ENCODE peak calls at places on chromosome 13, in nine cellular contexts. H, A, N, U, S, I, L, R and G are unnamed samples.

GRCh38 chr13:44197791-44198770 is 175.5 kb upstream of the SERP2 start:
- DNase-seq in R (no peak), N (no peak), S (no peak), U (no peak), A (no peak), L (peak), H (no peak), I (no peak), G (no peak)

GRCh38 chr13:97544041-97544765 is 110.2 kb downstream of the RAP2A start:
- DNase-seq in R (no peak), I (no peak), N (no peak), A (peak), S (no peak), H (no peak), L (peak), U (peak), G (no peak)

GRCh38 chr13:107203146-107203847 is 635.4 kb upstream of the ARGLU1 start:
- DNase-seq in H (no peak), I (peak), A (no peak), U (peak), R (peak), S (no peak), L (peak), N (no peak), G (peak)

GRCh38 chr13:26964278-26965057 is 203.9 kb upstream of the GPR12 start:
- DNase-seq in L (peak), N (no peak), I (peak), U (no peak), H (no peak), A (no peak), S (peak), R (no peak), G (no peak)

GRCh38 chr13:35865341-35866240 is 265.6 kb downstream of the DCLK1 start:
- DNase-seq in H (no peak), U (no peak), L (no peak), S (no peak), A (no peak), I (no peak), R (no peak), N (no peak), G (no peak)

GRCh38 chr13:79782541-79783216 is 301.7 kb downstream of the NDFIP2 start:
- DNase-seq in N (no peak), L (peak), I (no peak), H (no peak), S (peak), R (peak), U (peak), A (peak), G (no peak)

GRCh38 chr13:40629678-40630384 is 36.6 kb downstream of the FOXO1 start:
- DNase-seq in H (no peak), N (no peak), I (peak), R (no peak), S (no peak), L (no peak), A (no peak), U (no peak), G (no peak)

GRCh38 chr13:37148501-37148900 is 43.0 kb upstream of the CSNK1A1L start:
- DNase-seq in A (no peak), U (no peak), S (no peak), I (no peak), H (no peak), N (no peak), L (no peak), R (peak), G (no peak)

GRCh38 chr13:64538711-64539110 is 2691.4 kb downstream of the PCDH9 start:
- DNase-seq in S (no peak), A (no peak), U (no peak), N (no peak), H (no peak), I (no peak), R (no peak), L (no peak), G (peak)

GRCh38 chr13:113667771-113668490 is 912 bp downstream of the GRK1 start:
- DNase-seq in U (no peak), I (no peak), H (no peak), R (no peak), A (no peak), L (no peak), N (no peak), S (peak), G (no peak)

GRCh38 chr13:95083758-95084157 is 217.5 kb downstream of the ABCC4 start:
- DNase-seq in S (no peak), U (peak), N (peak), I (no peak), L (peak), R (no peak), A (peak), H (no peak), G (peak)

GRCh38 chr13:67619346-67619745 is 389.2 kb upstream of the PCDH9 start:
- DNase-seq in L (peak), N (no peak), I (no peak), U (no peak), R (no peak), H (no peak), S (no peak), A (peak), G (no peak)

GRCh38 chr13:105587786-105588185 is 947.7 kb downstream of the EFNB2 start:
- DNase-seq in I (no peak), L (peak), S (no peak), U (no peak), H (no peak), N (no peak), A (no peak), R (no peak), G (no peak)

GRCh38 chr13:109647046-109647445 is 139.3 kb downstream of the IRS2 start:
- DNase-seq in L (peak), A (no peak), H (no peak), I (no peak), S (no peak), U (peak), N (no peak), R (no peak), G (no peak)

GRCh38 chr13:97026759-97027555 is 32.7 kb upstream of the OXGR1 start:
- DNase-seq in A (no peak), S (no peak), H (no peak), L (no peak), I (no peak), R (no peak), N (no peak), U (no peak), G (no peak)

GRCh38 chr13:113404723-113405471 is 41.0 kb upstream of the GRTP1 start:
- DNase-seq in R (no peak), A (no peak), U (no peak), L (no peak), H (no peak), S (no peak), I (no peak), N (no peak), G (no peak)

GRCh38 chr13:113166681-113167080 is 8.2 kb downstream of the PROZ start:
- DNase-seq in R (no peak), A (no peak), H (no peak), S (no peak), L (no peak), N (no peak), U (no peak), I (no peak), G (no peak)

GRCh38 chr13:20441879-20442278 is 83.8 kb downstream of the CRYL1 start:
- DNase-seq in R (no peak), N (no peak), A (peak), U (no peak), I (no peak), H (no peak), S (no peak), L (no peak), G (no peak)

GRCh38 chr13:41487222-41487621 is 29.9 kb downstream of the RGCC start:
- DNase-seq in U (no peak), N (no peak), L (no peak), H (no peak), A (no peak), S (no peak), R (no peak), I (no peak), G (no peak)

GRCh38 chr13:65309906-65310305 is 1920.2 kb downstream of the PCDH9 start:
- DNase-seq in U (no peak), N (no peak), I (no peak), R (no peak), A (no peak), S (no peak), H (no peak), L (no peak), G (no peak)

GRCh38 chr13:103272770-103273169 is 206.6 kb upstream of the SLC10A2 start:
- DNase-seq in A (no peak), R (no peak), H (no peak), I (no peak), N (no peak), S (no peak), U (no peak), L (no peak), G (no peak)

GRCh38 chr13:75359266-75359665 is 122.7 kb downstream of the TBC1D4 start:
- DNase-seq in S (no peak), A (peak), R (no peak), U (peak), H (no peak), I (no peak), L (peak), N (peak), G (peak)

GRCh38 chr13:35857769-35858168 is 273.4 kb downstream of the DCLK1 start:
- DNase-seq in L (peak), N (no peak), A (no peak), R (no peak), S (no peak), I (no peak), U (peak), H (no peak), G (no peak)

GRCh38 chr13:114070098-114070799 is 62.2 kb downstream of the RASA3 start:
- DNase-seq in N (no peak), A (no peak), U (no peak), H (no peak), L (no peak), S (no peak), I (no peak), R (no peak), G (no peak)

DNA sequence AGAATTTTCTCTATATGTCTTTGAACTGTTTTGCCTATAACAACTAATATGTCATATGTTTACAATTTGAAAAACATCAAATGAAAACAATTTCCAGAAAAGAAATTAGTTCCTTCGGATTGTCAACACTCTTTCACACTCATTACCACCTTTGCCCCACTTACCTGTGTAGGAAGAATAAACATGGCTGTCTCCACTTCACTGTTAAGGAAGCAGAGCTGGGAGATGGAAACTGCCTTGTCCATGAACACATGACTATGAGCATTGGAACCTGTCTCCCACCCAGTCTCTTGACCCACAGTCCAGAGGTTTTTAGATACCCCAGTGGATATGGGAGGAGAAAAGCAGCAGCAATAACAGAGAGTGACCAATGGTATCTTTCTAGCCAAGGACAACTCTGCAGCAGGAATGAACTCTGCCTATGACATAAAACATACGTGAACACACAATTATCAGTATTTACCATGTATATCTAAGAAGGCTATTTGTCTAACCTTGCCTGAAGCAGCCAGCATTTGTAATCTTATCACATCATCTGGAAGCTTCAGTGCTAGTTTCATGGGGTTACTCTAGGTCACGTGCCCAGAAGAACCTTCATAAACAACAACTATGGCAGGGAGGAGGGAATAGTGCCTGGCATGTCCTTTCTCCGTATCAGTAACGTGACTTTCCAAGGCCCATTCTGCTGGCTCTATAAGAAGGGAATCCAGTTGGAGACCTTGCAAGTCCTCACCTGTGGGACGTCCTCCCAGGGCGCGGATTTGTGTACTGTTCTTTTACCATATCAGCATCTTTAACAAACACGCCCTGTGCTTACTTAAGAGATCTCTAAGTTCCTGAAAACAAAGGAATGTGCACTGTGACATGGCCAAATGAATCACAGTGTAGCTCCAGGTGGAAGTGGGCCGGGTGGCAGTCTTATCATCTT is 221.7 kb upstream of the UBL3 start:
- DNase-seq in H (no peak), A (no peak), I (no peak), S (peak), L (no peak), N (no peak), U (no peak), R (peak), G (no peak)
- TF ChIP-seq CTCF in H (no peak), A (no peak), I (no peak), S (no peak), L (no peak), N (no peak), U (no peak), R (no peak), G (no peak)

GRCh38 chr13:31174018-31174417 is 12.3 kb upstream of the HSPH1 start:
- DNase-seq in U (peak), N (no peak), A (peak), L (peak), I (no peak), R (no peak), S (no peak), H (no peak), G (peak)
- TF ChIP-seq CTCF in U (peak), N (peak), A (peak), L (peak), I (peak), R (peak), S (no peak), H (no peak), G (no peak)

GRCh38 chr13:49100637-49101570 is 119.2 kb upstream of the MLNR start:
- DNase-seq in H (no peak), U (no peak), A (no peak), N (no peak), S (no peak), I (no peak), L (no peak), R (no peak), G (no peak)

GRCh38 chr13:49098198-49098597 is 121.9 kb upstream of the MLNR start:
- DNase-seq in R (peak), S (peak), L (peak), A (peak), H (no peak), I (no peak), N (peak), U (peak), G (peak)

GRCh38 chr13:49099513-49099877 is 120.6 kb upstream of the MLNR start:
- DNase-seq in H (no peak), N (no peak), S (no peak), L (no peak), I (no peak), R (no peak), A (no peak), U (no peak), G (no peak)

GRCh38 chr13:49097374-49097773 is 121.7 kb downstream of the FNDC3A start:
- DNase-seq in I (no peak), L (peak), U (peak), H (no peak), R (no peak), S (no peak), A (peak), N (peak), G (peak)

GRCh38 chr13:49098771-49099512 is 121.2 kb upstream of the MLNR start:
- DNase-seq in N (no peak), U (peak), I (peak), H (no peak), S (no peak), A (no peak), L (peak), R (peak), G (peak)
- TF ChIP-seq CTCF in N (peak), U (peak), I (peak), H (no peak), S (no peak), A (no peak), L (peak), R (peak), G (peak)

DNA sequence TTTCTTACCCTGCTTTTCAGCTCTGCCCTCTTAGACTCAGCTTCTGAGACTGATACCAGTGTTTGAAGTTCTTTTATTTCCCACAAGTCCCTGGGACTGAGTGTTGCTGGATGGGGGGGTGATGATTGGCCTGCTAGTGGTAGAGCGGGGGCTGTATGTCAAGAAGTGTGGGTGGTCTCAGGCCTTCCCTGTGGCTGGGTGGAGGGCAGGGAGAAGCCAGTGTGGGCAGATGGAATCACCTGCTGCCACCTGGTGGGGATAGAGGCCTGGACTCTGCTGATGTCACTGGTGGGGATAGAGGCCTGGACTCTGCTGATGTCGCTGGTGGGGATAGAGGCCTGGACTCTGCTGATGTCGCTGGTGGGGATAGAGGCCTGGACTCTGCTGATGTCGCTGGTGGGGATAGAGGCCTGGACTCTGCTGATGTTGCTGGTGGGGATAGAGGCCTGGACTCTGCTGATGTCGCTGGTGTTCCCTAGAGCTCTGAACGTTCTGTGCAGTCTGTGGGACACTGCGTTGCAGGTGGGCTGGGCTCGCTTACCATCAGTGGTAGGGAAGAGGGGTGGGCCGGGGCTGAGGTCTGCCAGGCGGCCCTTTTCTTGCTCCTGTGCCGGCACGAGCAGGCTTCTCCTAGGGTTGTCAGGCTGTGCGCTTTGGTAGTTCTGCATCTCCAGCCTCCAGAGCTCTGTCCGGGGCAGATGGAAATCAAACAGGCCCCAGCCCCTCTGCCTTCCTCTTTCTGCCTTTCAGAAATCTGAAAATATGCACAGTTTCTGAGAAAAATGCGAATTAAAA is 101.3 kb downstream of the ARHGEF7 start:
- DNase-seq in N (no peak), A (no peak), U (no peak), H (peak), S (no peak), I (peak), L (peak), R (peak), G (no peak)
- TF ChIP-seq CTCF in N (peak), A (peak), U (peak), H (peak), S (peak), I (peak), L (peak), R (peak), G (peak)

GRCh38 chr13:29077051-29077813 is 257.1 kb downstream of the MTUS2 start:
- DNase-seq in R (no peak), A (no peak), S (no peak), N (no peak), H (no peak), I (no peak), L (no peak), U (no peak), G (no peak)

GRCh38 chr13:29081697-29082440 is 261.7 kb downstream of the MTUS2 start:
- DNase-seq in L (no peak), N (no peak), I (no peak), U (no peak), R (no peak), H (no peak), S (no peak), A (no peak), G (no peak)

GRCh38 chr13:29081036-29081435 is 260.9 kb downstream of the MTUS2 start:
- DNase-seq in S (no peak), H (no peak), R (no peak), A (no peak), U (peak), L (peak), N (no peak), I (peak), G (no peak)
- TF ChIP-seq CTCF in S (no peak), H (no peak), R (peak), A (no peak), U (no peak), L (peak), N (no peak), I (peak), G (no peak)

DNA sequence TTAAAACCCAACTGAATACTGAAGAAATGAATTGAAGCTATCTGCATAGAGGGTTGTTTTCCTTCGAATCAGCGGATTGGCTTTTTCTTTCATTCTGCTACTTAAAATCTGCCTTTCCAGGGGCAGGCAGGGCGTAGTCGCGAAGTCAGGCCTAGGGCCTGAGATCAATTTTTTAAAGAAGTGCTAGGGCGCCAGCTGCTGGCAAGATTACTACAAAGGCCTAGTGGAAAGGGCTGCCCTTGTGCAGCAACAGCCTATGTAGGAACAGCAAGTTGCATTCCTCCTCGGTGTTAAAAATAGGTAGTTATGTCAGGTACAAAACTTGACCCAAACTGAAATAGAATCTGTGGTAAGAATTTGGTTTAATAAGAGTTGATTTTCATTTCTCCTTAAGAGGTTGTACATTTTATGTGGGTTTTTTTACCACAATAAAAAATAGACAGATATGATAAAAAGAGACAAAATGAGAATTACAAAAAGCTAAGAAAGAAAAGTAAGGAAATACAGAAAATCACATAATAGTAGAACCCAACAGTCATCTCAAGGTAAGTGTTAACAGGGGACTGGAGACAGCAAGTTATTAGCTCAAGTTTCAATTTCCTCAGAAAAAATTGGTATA is 9.5 kb upstream of the URAD start:
- DNase-seq in H (no peak), N (no peak), L (peak), R (no peak), S (peak), I (peak), U (peak), A (no peak), G (peak)
- TF ChIP-seq CTCF in H (no peak), N (peak), L (peak), R (peak), S (peak), I (peak), U (peak), A (peak), G (peak)

GRCh38 chr13:45718063-45718462 is 15.9 kb downstream of the CBY2 start:
- DNase-seq in R (peak), H (no peak), L (peak), S (no peak), U (peak), A (no peak), I (peak), N (no peak), G (peak)
- TF ChIP-seq CTCF in R (peak), H (no peak), L (peak), S (peak), U (peak), A (peak), I (peak), N (peak), G (peak)